ENCODE peak calls at places on chromosomes 5 and 9, in five cellular contexts. One of them, this sample, is unnamed.

GRCh38 chr5:57887851-57888621 is 405.4 kb upstream of the ACTBL2 start:
- DNase-seq in SK-N-SH: peak
- DNase-seq in IMR-90: peak
- DNase-seq in mammary epithelial cell: peak
- DNase-seq in breast epithelium: no peak
- DNase-seq in this sample: peak

GRCh38 chr9:126038790-126039189 is 287.8 kb upstream of the MVB12B start:
- DNase-seq in SK-N-SH: no peak
- DNase-seq in IMR-90: no peak
- DNase-seq in mammary epithelial cell: no peak
- DNase-seq in breast epithelium: no peak
- DNase-seq in this sample: no peak

GRCh38 chr5:58012103-58012502 is 447.8 kb downstream of the PLK2 start:
- DNase-seq in SK-N-SH: no peak
- DNase-seq in IMR-90: peak
- DNase-seq in mammary epithelial cell: no peak
- DNase-seq in breast epithelium: no peak
- DNase-seq in this sample: no peak

GRCh38 chr5:159549046-159549445 is 218.8 kb upstream of the IL12B start:
- DNase-seq in SK-N-SH: no peak
- DNase-seq in IMR-90: no peak
- DNase-seq in mammary epithelial cell: no peak
- DNase-seq in breast epithelium: no peak
- DNase-seq in this sample: no peak

GRCh38 chr9:21081999-21082398 is 4.3 kb upstream of the IFNB1 start:
- DNase-seq in SK-N-SH: no peak
- DNase-seq in IMR-90: no peak
- DNase-seq in mammary epithelial cell: no peak
- DNase-seq in breast epithelium: no peak
- DNase-seq in this sample: no peak

GRCh38 chr5:97560176-97560993 is 377.3 kb upstream of the RIOK2 start:
- DNase-seq in SK-N-SH: no peak
- DNase-seq in IMR-90: no peak
- DNase-seq in mammary epithelial cell: peak
- DNase-seq in breast epithelium: no peak
- DNase-seq in this sample: no peak

GRCh38 chr9:124126571-124127289 is 115.2 kb downstream of the LHX2 start:
- DNase-seq in SK-N-SH: peak
- DNase-seq in IMR-90: peak
- DNase-seq in mammary epithelial cell: peak
- DNase-seq in breast epithelium: peak
- DNase-seq in this sample: peak

GRCh38 chr5:50699737-50700136 is 33.3 kb downstream of the PARP8 start:
- DNase-seq in SK-N-SH: no peak
- DNase-seq in IMR-90: peak
- DNase-seq in mammary epithelial cell: peak
- DNase-seq in breast epithelium: no peak
- DNase-seq in this sample: peak

GRCh38 chr5:180289433-180289832 is 2.5 kb downstream of the MAPK9 start:
- DNase-seq in SK-N-SH: peak
- DNase-seq in IMR-90: no peak
- DNase-seq in mammary epithelial cell: peak
- DNase-seq in breast epithelium: peak
- DNase-seq in this sample: no peak

GRCh38 chr9:93673271-93673843 is 97.0 kb downstream of the PHF2 start:
- DNase-seq in SK-N-SH: peak
- DNase-seq in IMR-90: no peak
- DNase-seq in mammary epithelial cell: no peak
- DNase-seq in breast epithelium: peak
- DNase-seq in this sample: peak

GRCh38 chr9:85004818-85005413 is 335.4 kb downstream of the NTRK2 start:
- DNase-seq in SK-N-SH: no peak
- DNase-seq in IMR-90: no peak
- DNase-seq in mammary epithelial cell: no peak
- DNase-seq in breast epithelium: no peak
- DNase-seq in this sample: no peak

GRCh38 chr9:88303785-88304495 is 84.3 kb upstream of the SPIN1 start:
- DNase-seq in SK-N-SH: no peak
- DNase-seq in IMR-90: peak
- DNase-seq in mammary epithelial cell: peak
- DNase-seq in breast epithelium: no peak
- DNase-seq in this sample: no peak

GRCh38 chr9:81389569-81389993 is 299.8 kb downstream of the TLE1 start:
- DNase-seq in SK-N-SH: no peak
- DNase-seq in IMR-90: peak
- DNase-seq in mammary epithelial cell: peak
- DNase-seq in breast epithelium: no peak
- DNase-seq in this sample: peak

GRCh38 chr5:142096382-142096781 is 12.2 kb upstream of the NDFIP1 start:
- DNase-seq in SK-N-SH: no peak
- DNase-seq in IMR-90: peak
- DNase-seq in mammary epithelial cell: no peak
- DNase-seq in breast epithelium: no peak
- DNase-seq in this sample: no peak

GRCh38 chr5:140253985-140254384 is 48.9 kb downstream of the PFDN1 start:
- DNase-seq in SK-N-SH: no peak
- DNase-seq in IMR-90: no peak
- DNase-seq in mammary epithelial cell: peak
- DNase-seq in breast epithelium: no peak
- DNase-seq in this sample: no peak

GRCh38 chr9:76374702-76375543 is 19.3 kb downstream of the RFK start:
- DNase-seq in SK-N-SH: no peak
- DNase-seq in IMR-90: peak
- DNase-seq in mammary epithelial cell: peak
- DNase-seq in breast epithelium: no peak
- DNase-seq in this sample: peak

GRCh38 chr5:21419383-21419782 is 1431.4 kb upstream of the CDH18 start:
- DNase-seq in SK-N-SH: no peak
- DNase-seq in IMR-90: no peak
- DNase-seq in mammary epithelial cell: no peak
- DNase-seq in breast epithelium: no peak
- DNase-seq in this sample: no peak

GRCh38 chr5:106523842-106524241 is 1146.9 kb downstream of the EFNA5 start:
- DNase-seq in SK-N-SH: no peak
- DNase-seq in IMR-90: peak
- DNase-seq in mammary epithelial cell: no peak
- DNase-seq in breast epithelium: no peak
- DNase-seq in this sample: no peak

GRCh38 chr5:179866241-179867078 is 7.8 kb upstream of the MRNIP start:
- DNase-seq in SK-N-SH: peak
- DNase-seq in IMR-90: no peak
- DNase-seq in mammary epithelial cell: no peak
- DNase-seq in breast epithelium: no peak
- DNase-seq in this sample: no peak

GRCh38 chr5:177402271-177403043 is 2.0 kb upstream of the PFN3 start:
- DNase-seq in SK-N-SH: peak
- DNase-seq in IMR-90: peak
- DNase-seq in mammary epithelial cell: peak
- DNase-seq in breast epithelium: peak
- DNase-seq in this sample: peak

GRCh38 chr5:128038641-128039040 is 44.9 kb upstream of the SLC12A2 start:
- DNase-seq in SK-N-SH: no peak
- DNase-seq in IMR-90: peak
- DNase-seq in mammary epithelial cell: peak
- DNase-seq in breast epithelium: no peak
- DNase-seq in this sample: peak

GRCh38 chr9:136171009-136171800 is 33.7 kb downstream of the LHX3 start:
- DNase-seq in SK-N-SH: no peak
- DNase-seq in IMR-90: no peak
- DNase-seq in mammary epithelial cell: no peak
- DNase-seq in breast epithelium: no peak
- DNase-seq in this sample: no peak
- H3K4me3 ChIP-seq in SK-N-SH: no peak
- H3K4me3 ChIP-seq in IMR-90: no peak
- H3K4me3 ChIP-seq in mammary epithelial cell: no peak
- H3K4me3 ChIP-seq in breast epithelium: no peak
- H3K4me3 ChIP-seq in this sample: no peak

GRCh38 chr5:123540534-123540933 is 28.6 kb downstream of the CSNK1G3 start:
- DNase-seq in SK-N-SH: no peak
- DNase-seq in IMR-90: no peak
- DNase-seq in mammary epithelial cell: no peak
- DNase-seq in breast epithelium: no peak
- DNase-seq in this sample: no peak

GRCh38 chr5:123549256-123549904 is 37.4 kb downstream of the CSNK1G3 start:
- DNase-seq in SK-N-SH: no peak
- DNase-seq in IMR-90: no peak
- DNase-seq in mammary epithelial cell: no peak
- DNase-seq in breast epithelium: no peak
- DNase-seq in this sample: no peak

GRCh38 chr5:123546657-123547056 is 34.7 kb downstream of the CSNK1G3 start:
- DNase-seq in SK-N-SH: no peak
- DNase-seq in IMR-90: peak
- DNase-seq in mammary epithelial cell: no peak
- DNase-seq in breast epithelium: no peak
- DNase-seq in this sample: no peak

GRCh38 chr5:123543438-123543837 is 31.5 kb downstream of the CSNK1G3 start:
- DNase-seq in SK-N-SH: no peak
- DNase-seq in IMR-90: no peak
- DNase-seq in mammary epithelial cell: peak
- DNase-seq in breast epithelium: no peak
- DNase-seq in this sample: no peak

DNA sequence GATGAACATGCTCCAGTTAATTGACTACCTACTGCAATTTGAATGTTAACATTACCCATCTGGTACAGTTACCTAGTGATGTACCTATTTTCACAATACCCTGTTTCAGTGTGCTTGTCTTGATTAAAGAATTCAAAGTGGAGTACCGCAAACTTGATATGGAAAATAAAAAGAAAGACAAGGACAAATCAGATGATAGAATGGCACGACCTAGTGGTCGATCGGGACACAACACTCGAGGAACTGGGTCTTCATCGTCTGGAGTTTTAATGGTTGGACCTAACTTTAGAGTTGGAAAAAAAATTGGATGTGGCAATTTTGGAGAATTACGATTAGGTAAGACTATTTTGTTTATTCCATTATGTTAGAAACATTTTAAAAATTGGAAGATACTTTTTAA is 33.5 kb downstream of the CSNK1G3 start:
- DNase-seq in SK-N-SH: no peak
- DNase-seq in IMR-90: no peak
- DNase-seq in mammary epithelial cell: no peak
- DNase-seq in breast epithelium: no peak
- DNase-seq in this sample: peak
- TF ChIP-seq CTCF in SK-N-SH: no peak
- TF ChIP-seq CTCF in IMR-90: peak
- TF ChIP-seq CTCF in mammary epithelial cell: peak
- TF ChIP-seq CTCF in breast epithelium: no peak
- TF ChIP-seq CTCF in this sample: peak

GRCh38 chr5:115535479-115536035 is 9.0 kb downstream of the FEM1C start:
- DNase-seq in SK-N-SH: no peak
- DNase-seq in IMR-90: no peak
- DNase-seq in mammary epithelial cell: no peak
- DNase-seq in breast epithelium: no peak
- DNase-seq in this sample: no peak

GRCh38 chr5:115531380-115531779 is 13.2 kb downstream of the FEM1C start:
- DNase-seq in SK-N-SH: no peak
- DNase-seq in IMR-90: no peak
- DNase-seq in mammary epithelial cell: no peak
- DNase-seq in breast epithelium: no peak
- DNase-seq in this sample: no peak

GRCh38 chr5:115532517-115532916 is 12.1 kb downstream of the FEM1C start:
- DNase-seq in SK-N-SH: no peak
- DNase-seq in IMR-90: peak
- DNase-seq in mammary epithelial cell: no peak
- DNase-seq in breast epithelium: no peak
- DNase-seq in this sample: no peak

GRCh38 chr5:115530426-115530825 is 14.1 kb downstream of the FEM1C start:
- DNase-seq in SK-N-SH: no peak
- DNase-seq in IMR-90: no peak
- DNase-seq in mammary epithelial cell: peak
- DNase-seq in breast epithelium: no peak
- DNase-seq in this sample: peak

DNA sequence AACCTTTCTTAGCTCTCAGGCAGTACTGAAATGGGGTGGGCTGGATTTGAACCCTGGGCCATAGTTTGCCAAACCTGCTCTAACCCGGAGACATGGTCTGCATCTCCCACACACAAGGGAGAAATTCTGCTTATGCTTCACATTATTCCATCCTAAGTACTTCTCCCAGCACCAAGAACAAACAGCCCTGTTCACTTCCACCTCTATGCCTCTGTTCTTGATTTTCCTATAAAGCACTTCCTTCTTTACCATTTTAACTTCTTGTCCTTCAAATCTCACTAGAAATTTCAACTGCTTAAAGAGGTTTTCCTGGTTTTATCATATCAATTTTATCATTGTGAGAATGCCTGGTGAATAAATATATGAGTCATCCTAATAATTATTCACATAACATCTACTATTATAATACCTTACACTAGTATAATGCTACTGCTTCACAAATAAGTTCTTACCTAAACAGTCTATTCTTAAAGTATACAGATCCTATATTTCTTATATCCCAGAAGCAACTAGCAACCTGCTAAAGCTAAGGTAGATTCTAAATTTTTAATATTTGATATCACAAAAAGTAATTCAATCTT is 12.7 kb downstream of the FEM1C start:
- DNase-seq in SK-N-SH: no peak
- DNase-seq in IMR-90: no peak
- DNase-seq in mammary epithelial cell: no peak
- DNase-seq in breast epithelium: no peak
- DNase-seq in this sample: no peak
- H3K4me3 ChIP-seq in SK-N-SH: no peak
- H3K4me3 ChIP-seq in IMR-90: no peak
- H3K4me3 ChIP-seq in mammary epithelial cell: no peak
- H3K4me3 ChIP-seq in breast epithelium: no peak
- H3K4me3 ChIP-seq in this sample: no peak

GRCh38 chr5:173236531-173237501 is 1.8 kb upstream of the NKX2-5 start:
- DNase-seq in SK-N-SH: no peak
- DNase-seq in IMR-90: no peak
- DNase-seq in mammary epithelial cell: no peak
- DNase-seq in breast epithelium: no peak
- DNase-seq in this sample: no peak

GRCh38 chr5:173237821-173238220 is 2.8 kb upstream of the NKX2-5 start:
- DNase-seq in SK-N-SH: no peak
- DNase-seq in IMR-90: no peak
- DNase-seq in mammary epithelial cell: no peak
- DNase-seq in breast epithelium: no peak
- DNase-seq in this sample: no peak

GRCh38 chr5:173234129-173234793 is 745 bp downstream of the NKX2-5 start:
- DNase-seq in SK-N-SH: no peak
- DNase-seq in IMR-90: no peak
- DNase-seq in mammary epithelial cell: no peak
- DNase-seq in breast epithelium: no peak
- DNase-seq in this sample: no peak

GRCh38 chr5:173233347-173234128 is 1.5 kb downstream of the NKX2-5 start:
- DNase-seq in SK-N-SH: no peak
- DNase-seq in IMR-90: no peak
- DNase-seq in mammary epithelial cell: no peak
- DNase-seq in breast epithelium: no peak
- DNase-seq in this sample: no peak

GRCh38 chr5:173235499-173236394 is 741 bp upstream of the NKX2-5 start:
- DNase-seq in SK-N-SH: no peak
- DNase-seq in IMR-90: no peak
- DNase-seq in mammary epithelial cell: no peak
- DNase-seq in breast epithelium: no peak
- DNase-seq in this sample: no peak
- TF ChIP-seq CTCF in SK-N-SH: no peak
- TF ChIP-seq CTCF in IMR-90: no peak
- TF ChIP-seq CTCF in mammary epithelial cell: no peak
- TF ChIP-seq CTCF in breast epithelium: no peak
- TF ChIP-seq CTCF in this sample: no peak

GRCh38 chr9:78370991-78371390 is 74.1 kb downstream of the PSAT1 start:
- DNase-seq in SK-N-SH: no peak
- DNase-seq in IMR-90: no peak
- DNase-seq in mammary epithelial cell: no peak
- DNase-seq in breast epithelium: no peak
- DNase-seq in this sample: no peak
- H3K4me3 ChIP-seq in SK-N-SH: peak
- H3K4me3 ChIP-seq in IMR-90: peak
- H3K4me3 ChIP-seq in mammary epithelial cell: no peak
- H3K4me3 ChIP-seq in breast epithelium: no peak
- H3K4me3 ChIP-seq in this sample: no peak